ENCODE peak calls at places on chromosomes 2 and 18, in six cellular contexts. L is heart left ventricle, B is IMR-90, P is HepG2, H is upper lobe of left lung, V is stomach. F is an unnamed sample. For H3K4me1 and H3K36me3, the result is how much of the 10 kb centered on the place peaks cover.

GRCh38 chr2:15975261-15975600 is 34.9 kb downstream of the MYCN start:
- DNase-seq in B (no peak), H (no peak), L (no peak), P (no peak), V (no peak), F (no peak)

GRCh38 chr2:186927185-186927866 is 78.4 kb upstream of the ZSWIM2 start:
- DNase-seq in H (no peak), L (no peak), P (no peak), B (no peak), V (no peak), F (no peak)

GRCh38 chr2:230904856-230905447 is 20.1 kb downstream of the GPR55 start:
- DNase-seq in B (no peak), V (peak), L (peak), H (peak), P (no peak), F (peak)

GRCh38 chr2:120869036-120869435 is 133.4 kb downstream of the GLI2 start:
- DNase-seq in B (no peak), L (no peak), P (no peak), V (no peak), H (no peak), F (no peak)

GRCh38 chr2:70964596-70965386 is 13.6 kb upstream of the ANKRD53 start:
- DNase-seq in P (peak), V (peak), L (peak), H (peak), B (peak), F (peak)

GRCh38 chr2:240800241-240800640 is 19.8 kb downstream of the KIF1A start:
- DNase-seq in B (peak), V (no peak), P (no peak), L (peak), H (no peak), F (no peak)

GRCh38 chr2:217981084-217981730 is 21.6 kb downstream of the TNS1 start:
- DNase-seq in P (no peak), H (peak), L (no peak), V (no peak), B (no peak), F (peak)

GRCh38 chr2:49080681-49081080 is 73.6 kb downstream of the FSHR start:
- DNase-seq in B (no peak), H (no peak), P (no peak), V (no peak), L (no peak), F (no peak)

GRCh38 chr18:57826252-57826651 is 23.1 kb upstream of the ATP8B1 start:
- DNase-seq in L (no peak), H (no peak), B (no peak), P (no peak), V (no peak), F (no peak)

GRCh38 chr2:139518276-139518675 is 738.1 kb upstream of the NXPH2 start:
- DNase-seq in L (no peak), H (no peak), B (no peak), V (no peak), P (no peak), F (no peak)

GRCh38 chr2:28322887-28323483 is 69.7 kb upstream of the FOSL2 start:
- DNase-seq in P (no peak), H (no peak), B (peak), L (no peak), V (no peak), F (no peak)

GRCh38 chr2:127103243-127104165 is 3.5 kb downstream of the BIN1 start:
- DNase-seq in P (no peak), L (no peak), B (no peak), V (no peak), H (peak), F (no peak)

GRCh38 chr2:65278450-65279030 is 50.9 kb downstream of the ACTR2 start:
- DNase-seq in L (peak), H (no peak), V (no peak), P (no peak), B (peak), F (no peak)

GRCh38 chr18:74259332-74259731 is 32.4 kb downstream of the CYB5A start:
- DNase-seq in B (no peak), L (no peak), P (no peak), V (no peak), H (no peak), F (no peak)

GRCh38 chr2:196927318-196928225 is 1.1 kb upstream of the PGAP1 start:
- DNase-seq in L (no peak), H (no peak), P (peak), B (peak), V (no peak), F (no peak)

GRCh38 chr2:240990726-240991377 is 7.6 kb upstream of the SNED1 start:
- DNase-seq in B (no peak), H (peak), L (no peak), V (peak), P (no peak), F (peak)

GRCh38 chr2:51490576-51491234 is 458.8 kb upstream of the NRXN1 start:
- DNase-seq in P (no peak), B (no peak), H (no peak), L (no peak), V (no peak), F (no peak)

GRCh38 chr2:42171396-42171971 is 2.3 kb downstream of the EML4 start:
- DNase-seq in L (no peak), V (no peak), P (peak), H (no peak), B (peak), F (no peak)

GRCh38 chr2:42169100-42169868 is at the start of gene EML4:
- DNase-seq in H (peak), V (peak), P (peak), L (peak), B (peak), F (peak)

GRCh38 chr2:42168459-42169099 is 574 bp upstream of the EML4 start:
- DNase-seq in H (no peak), V (no peak), P (no peak), B (no peak), L (no peak), F (no peak)

GRCh38 chr2:42170619-42171395 is 1.7 kb downstream of the EML4 start:
- DNase-seq in V (no peak), P (no peak), L (no peak), H (no peak), B (no peak), F (no peak)

DNA sequence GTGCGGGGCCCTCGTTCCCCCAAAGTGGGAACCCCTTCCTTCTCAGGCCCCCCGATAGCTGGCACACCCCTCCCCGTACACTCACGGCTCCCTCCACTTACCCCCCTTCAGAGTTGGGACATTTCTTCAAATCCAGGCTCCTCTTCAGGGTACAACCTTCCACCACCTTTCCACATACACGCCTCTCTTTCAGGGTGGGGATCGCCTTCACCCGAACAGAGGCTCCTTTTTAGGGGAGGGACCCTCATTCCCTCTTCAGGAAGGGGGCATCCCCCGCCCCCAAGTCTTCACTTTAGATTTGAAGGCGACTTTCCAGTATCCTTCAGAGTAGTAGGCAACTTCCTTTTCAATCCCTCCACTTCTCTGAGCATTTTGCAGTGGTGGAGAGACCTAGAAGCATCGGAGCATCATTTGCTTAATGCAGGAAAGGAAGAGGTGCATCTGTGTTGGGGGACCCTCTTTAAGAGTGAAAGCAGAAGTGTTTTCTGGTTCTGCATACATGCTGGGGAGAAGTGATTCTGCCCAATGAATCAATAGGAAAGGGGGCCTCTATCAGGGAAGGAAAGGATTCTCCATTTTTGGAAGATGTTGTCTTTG is 814 bp downstream of the EML4 start:
- DNase-seq in P (no peak), B (peak), H (no peak), L (no peak), V (no peak), F (no peak)
- H3K4me1 ChIP-seq in P (under half), B (under half), H (under half), L (under half), V (under half), F (under half)

GRCh38 chr2:61471905-61472805 is 1.3 kb upstream of the USP34 start:
- DNase-seq in L (no peak), H (peak), P (peak), B (peak), V (no peak), F (no peak)
- TF ChIP-seq POLR2A in L (no peak), H (no peak), P (peak), B (peak), V (no peak), F (no peak)

GRCh38 chr2:219537657-219538487 is 5.7 kb downstream of the CHPF start:
- DNase-seq in V (no peak), H (no peak), B (no peak), P (peak), L (no peak), F (no peak)
- H3K36me3 ChIP-seq in V (under half), H (under half), B (under half), P (under half), L (under half), F (under half)

DNA sequence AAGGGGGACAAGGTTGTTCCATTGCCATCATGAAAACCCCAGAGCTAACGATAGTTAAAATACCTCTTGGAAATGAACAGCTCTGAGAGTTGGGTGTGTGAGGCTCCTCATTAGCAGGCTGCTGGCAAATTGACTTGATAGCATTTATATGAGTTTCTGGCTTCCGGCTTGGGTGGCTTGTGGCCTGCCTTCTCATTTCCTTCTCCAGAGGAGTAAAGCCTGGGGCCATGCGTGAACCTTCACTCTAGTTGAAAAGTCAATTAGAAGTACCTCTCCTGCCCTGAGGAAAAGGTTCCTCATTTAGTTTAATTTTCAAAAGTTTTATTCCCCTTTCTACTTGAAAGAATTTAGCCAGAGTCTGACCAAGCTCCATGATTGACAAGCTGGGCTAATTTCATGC is 67.1 kb downstream of the MGAT5 start:
- DNase-seq in V (no peak), B (no peak), H (no peak), P (no peak), L (no peak), F (no peak)
- H3K4me1 ChIP-seq in V (under half), B (under half), H (under half), P (under half), L (under half), F (under half)

DNA sequence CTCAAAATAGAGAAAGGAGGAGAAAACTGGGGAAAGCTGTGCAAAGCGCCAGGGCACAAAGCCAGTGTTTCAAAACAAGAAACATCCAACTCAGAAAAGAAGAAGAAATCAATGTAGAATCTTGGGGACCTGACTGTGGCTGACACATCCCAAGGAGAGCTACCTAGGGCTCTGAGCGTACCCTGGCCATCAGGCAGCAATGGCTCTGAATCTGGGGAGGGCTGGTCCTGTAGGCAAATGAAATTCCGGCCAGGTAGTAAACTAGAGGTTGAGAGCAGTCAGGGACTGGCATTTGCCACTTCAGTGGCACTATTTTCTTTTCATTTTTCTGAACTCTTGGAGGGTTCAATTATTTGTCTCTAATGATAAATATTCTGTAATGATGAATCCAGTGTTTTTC is 525.8 kb downstream of the STK39 start:
- DNase-seq in L (no peak), V (no peak), P (no peak), H (no peak), B (no peak), F (no peak)
- TF ChIP-seq POLR2A in L (no peak), V (no peak), P (no peak), H (no peak), B (no peak), F (no peak)

GRCh38 chr2:27209621-27210401 is 2.0 kb upstream of the ATRAID start:
- DNase-seq in V (no peak), L (no peak), H (no peak), P (peak), B (peak), F (no peak)
- H3K36me3 ChIP-seq in V (under half), L (half or more), H (under half), P (under half), B (under half), F (under half)